ENCODE peak calls at places on chromosome 17, in ten cellular contexts. One of them, this sample, is unnamed.

GRCh38 chr17:68346448-68346847 is 55.2 kb downstream of the ARSG start:
- DNase-seq in H9: no peak
- DNase-seq in heart left ventricle: peak; percentile 34
- DNase-seq in pancreas: no peak
- DNase-seq in transverse colon: peak; percentile 62
- DNase-seq in cardiac muscle cell: no peak
- DNase-seq in endodermal cell: no peak
- DNase-seq in HAP-1: no peak
- DNase-seq in left lung: peak; percentile 69
- DNase-seq in MM.1S: no peak
- DNase-seq in this sample: peak; percentile 21

GRCh38 chr17:79413591-79413990 is 197.3 kb downstream of the RBFOX3 start:
- DNase-seq in H9: no peak
- DNase-seq in heart left ventricle: no peak
- DNase-seq in pancreas: peak; percentile 70
- DNase-seq in transverse colon: no peak
- DNase-seq in cardiac muscle cell: no peak
- DNase-seq in endodermal cell: no peak
- DNase-seq in HAP-1: no peak
- DNase-seq in left lung: no peak
- DNase-seq in MM.1S: no peak
- DNase-seq in this sample: no peak

GRCh38 chr17:2237521-2237921 is 66.1 kb downstream of the SMG6 start:
- DNase-seq in H9: no peak
- DNase-seq in heart left ventricle: peak; percentile 84
- DNase-seq in pancreas: no peak
- DNase-seq in transverse colon: no peak
- DNase-seq in cardiac muscle cell: no peak
- DNase-seq in endodermal cell: no peak
- DNase-seq in HAP-1: no peak
- DNase-seq in left lung: no peak
- DNase-seq in MM.1S: no peak
- DNase-seq in this sample: peak; percentile 55

GRCh38 chr17:10327640-10328039 is 45.2 kb downstream of the MYH13 start:
- DNase-seq in H9: peak; percentile 91
- DNase-seq in heart left ventricle: peak; percentile 74
- DNase-seq in pancreas: peak; percentile 92
- DNase-seq in transverse colon: peak; percentile 84
- DNase-seq in cardiac muscle cell: peak; percentile 90
- DNase-seq in endodermal cell: peak; percentile 98
- DNase-seq in HAP-1: peak; percentile 82
- DNase-seq in left lung: peak; percentile 61
- DNase-seq in MM.1S: peak; percentile 69
- DNase-seq in this sample: peak; percentile 72

GRCh38 chr17:50658602-50659001 is 23.9 kb downstream of the ABCC3 start:
- DNase-seq in H9: no peak
- DNase-seq in heart left ventricle: no peak
- DNase-seq in pancreas: no peak
- DNase-seq in transverse colon: no peak
- DNase-seq in cardiac muscle cell: no peak
- DNase-seq in endodermal cell: peak; percentile 55
- DNase-seq in HAP-1: no peak
- DNase-seq in left lung: no peak
- DNase-seq in MM.1S: no peak
- DNase-seq in this sample: no peak

GRCh38 chr17:45248132-45248936 is 13.6 kb downstream of the SPATA32 start:
- DNase-seq in H9: peak; percentile 91
- DNase-seq in heart left ventricle: peak; percentile 41
- DNase-seq in pancreas: no peak
- DNase-seq in transverse colon: peak; percentile 83
- DNase-seq in cardiac muscle cell: no peak
- DNase-seq in endodermal cell: peak; percentile 92
- DNase-seq in HAP-1: peak; percentile 64
- DNase-seq in left lung: peak; percentile 71
- DNase-seq in MM.1S: peak; percentile 90
- DNase-seq in this sample: no peak

GRCh38 chr17:51610834-51611233 is 350.5 kb downstream of the UTP18 start:
- DNase-seq in H9: no peak
- DNase-seq in heart left ventricle: no peak
- DNase-seq in pancreas: no peak
- DNase-seq in transverse colon: no peak
- DNase-seq in cardiac muscle cell: no peak
- DNase-seq in endodermal cell: no peak
- DNase-seq in HAP-1: no peak
- DNase-seq in left lung: no peak
- DNase-seq in MM.1S: no peak
- DNase-seq in this sample: no peak

GRCh38 chr17:73256220-73256619 is 5.5 kb downstream of the CPSF4L start:
- DNase-seq in H9: peak; percentile 53
- DNase-seq in heart left ventricle: no peak
- DNase-seq in pancreas: peak; percentile 30
- DNase-seq in transverse colon: peak; percentile 4
- DNase-seq in cardiac muscle cell: no peak
- DNase-seq in endodermal cell: peak; percentile 79
- DNase-seq in HAP-1: no peak
- DNase-seq in left lung: no peak
- DNase-seq in MM.1S: no peak
- DNase-seq in this sample: no peak

GRCh38 chr17:6323626-6324356 is 111.1 kb downstream of the AIPL1 start:
- DNase-seq in H9: peak; percentile 81
- DNase-seq in heart left ventricle: no peak
- DNase-seq in pancreas: no peak
- DNase-seq in transverse colon: no peak
- DNase-seq in cardiac muscle cell: no peak
- DNase-seq in endodermal cell: peak; percentile 79
- DNase-seq in HAP-1: peak; percentile 9
- DNase-seq in left lung: no peak
- DNase-seq in MM.1S: no peak
- DNase-seq in this sample: no peak

GRCh38 chr17:65064452-65065019 is 8.0 kb upstream of the GNA13 start:
- DNase-seq in H9: peak; percentile 43
- DNase-seq in heart left ventricle: no peak
- DNase-seq in pancreas: no peak
- DNase-seq in transverse colon: no peak
- DNase-seq in cardiac muscle cell: no peak
- DNase-seq in endodermal cell: peak; percentile 76
- DNase-seq in HAP-1: no peak
- DNase-seq in left lung: no peak
- DNase-seq in MM.1S: no peak
- DNase-seq in this sample: no peak

GRCh38 chr17:45363498-45363897 is 46.7 kb upstream of the MAP3K14 start:
- DNase-seq in H9: peak; percentile 26
- DNase-seq in heart left ventricle: no peak
- DNase-seq in pancreas: no peak
- DNase-seq in transverse colon: no peak
- DNase-seq in cardiac muscle cell: no peak
- DNase-seq in endodermal cell: peak; percentile 39
- DNase-seq in HAP-1: no peak
- DNase-seq in left lung: no peak
- DNase-seq in MM.1S: no peak
- DNase-seq in this sample: no peak

GRCh38 chr17:68290268-68290954 is 516 bp downstream of the SLC16A6 start:
- DNase-seq in H9: peak; percentile 65
- DNase-seq in heart left ventricle: no peak
- DNase-seq in pancreas: peak; percentile 66
- DNase-seq in transverse colon: peak; percentile 54
- DNase-seq in cardiac muscle cell: peak; percentile 38
- DNase-seq in endodermal cell: peak; percentile 84
- DNase-seq in HAP-1: peak; percentile 56
- DNase-seq in left lung: peak; percentile 61
- DNase-seq in MM.1S: peak; percentile 71
- DNase-seq in this sample: peak; percentile 35

GRCh38 chr17:80133626-80133970 is 13.3 kb downstream of the EIF4A3 start:
- DNase-seq in H9: peak; percentile 29
- DNase-seq in heart left ventricle: no peak
- DNase-seq in pancreas: no peak
- DNase-seq in transverse colon: no peak
- DNase-seq in cardiac muscle cell: no peak
- DNase-seq in endodermal cell: peak; percentile 50
- DNase-seq in HAP-1: no peak
- DNase-seq in left lung: no peak
- DNase-seq in MM.1S: no peak
- DNase-seq in this sample: no peak

GRCh38 chr17:49565948-49566491 is 9.7 kb upstream of the NXPH3 start:
- DNase-seq in H9: no peak
- DNase-seq in heart left ventricle: peak; percentile 87
- DNase-seq in pancreas: peak; percentile 59
- DNase-seq in transverse colon: peak; percentile 70
- DNase-seq in cardiac muscle cell: peak; percentile 58
- DNase-seq in endodermal cell: no peak
- DNase-seq in HAP-1: no peak
- DNase-seq in left lung: peak; percentile 83
- DNase-seq in MM.1S: no peak
- DNase-seq in this sample: peak; percentile 74

GRCh38 chr17:65231662-65232335 is 94.6 kb downstream of the RGS9 start:
- DNase-seq in H9: peak; percentile 89
- DNase-seq in heart left ventricle: peak; percentile 29
- DNase-seq in pancreas: no peak
- DNase-seq in transverse colon: peak; percentile 45
- DNase-seq in cardiac muscle cell: peak; percentile 85
- DNase-seq in endodermal cell: peak; percentile 93
- DNase-seq in HAP-1: peak; percentile 68
- DNase-seq in left lung: peak; percentile 56
- DNase-seq in MM.1S: peak; percentile 56
- DNase-seq in this sample: no peak

DNA sequence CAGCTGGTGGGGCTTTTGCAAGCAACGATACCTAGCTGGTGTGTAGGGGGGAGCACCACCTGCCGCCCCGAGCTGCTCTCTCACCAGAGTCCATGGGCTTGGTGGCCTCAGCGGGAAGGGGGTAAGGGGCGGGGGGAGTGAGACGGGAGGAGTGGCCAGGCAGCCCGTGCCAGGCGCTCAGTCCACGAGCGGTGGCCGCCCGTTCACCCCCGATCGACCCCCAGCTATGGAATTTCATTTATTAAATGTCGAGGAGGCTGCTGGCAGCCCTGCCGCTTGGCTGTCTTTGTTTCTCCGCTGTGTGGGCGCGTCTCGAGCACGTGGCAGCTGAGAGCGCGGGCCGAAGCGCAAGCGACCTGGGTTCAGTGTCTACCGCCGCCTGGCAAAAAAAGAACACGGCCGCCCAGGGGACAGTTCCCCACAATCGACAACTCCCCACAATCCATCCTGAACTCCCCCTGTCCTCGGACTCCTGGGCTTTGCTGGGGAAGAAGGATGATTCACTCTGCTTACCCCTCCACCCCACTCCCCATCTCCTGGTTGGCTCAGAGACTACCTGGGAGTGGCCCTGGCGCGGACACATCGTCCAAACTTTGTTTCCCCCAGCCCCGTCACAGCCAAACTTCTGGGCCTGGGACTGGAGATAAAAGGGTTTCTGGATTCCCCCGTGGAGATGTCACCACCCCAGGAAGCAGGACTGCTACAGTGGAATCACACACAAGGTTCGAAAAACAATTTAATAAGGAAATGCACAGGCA is 1.7 kb upstream of the GIT1 start:
- DNase-seq in H9: peak; percentile 78
- DNase-seq in heart left ventricle: peak; percentile 66
- DNase-seq in pancreas: peak; percentile 66
- DNase-seq in transverse colon: peak; percentile 42
- DNase-seq in cardiac muscle cell: peak; percentile 59
- DNase-seq in endodermal cell: no peak
- DNase-seq in HAP-1: peak; percentile 80
- DNase-seq in left lung: no peak
- DNase-seq in MM.1S: no peak
- DNase-seq in this sample: no peak
- H3K4me1 ChIP-seq in H9: peaks cover 5% of the 10 kb centered on the region
- H3K4me1 ChIP-seq in heart left ventricle: peaks cover 63% of the 10 kb centered on the region
- H3K4me1 ChIP-seq in pancreas: peaks cover 29% of the 10 kb centered on the region
- H3K4me1 ChIP-seq in transverse colon: peaks cover 55% of the 10 kb centered on the region
- H3K4me1 ChIP-seq in cardiac muscle cell: peaks cover 19% of the 10 kb centered on the region
- H3K4me1 ChIP-seq in endodermal cell: peaks cover 4% of the 10 kb centered on the region
- H3K4me1 ChIP-seq in HAP-1: peaks cover 38% of the 10 kb centered on the region
- H3K4me1 ChIP-seq in left lung: peaks cover 71% of the 10 kb centered on the region
- H3K4me1 ChIP-seq in MM.1S: peaks cover 36% of the 10 kb centered on the region
- H3K4me1 ChIP-seq in this sample: peaks cover 81% of the 10 kb centered on the region

GRCh38 chr17:17876959-17877547 is 40.3 kb upstream of the SREBF1 start:
- DNase-seq in H9: no peak
- DNase-seq in heart left ventricle: peak; percentile 76
- DNase-seq in pancreas: no peak
- DNase-seq in transverse colon: no peak
- DNase-seq in cardiac muscle cell: peak; percentile 23
- DNase-seq in endodermal cell: no peak
- DNase-seq in HAP-1: no peak
- DNase-seq in left lung: peak; percentile 76
- DNase-seq in MM.1S: no peak
- DNase-seq in this sample: peak; percentile 43
- H3K4me1 ChIP-seq in H9: peaks cover 4% of the 10 kb centered on the region
- H3K4me1 ChIP-seq in heart left ventricle: peaks cover 51% of the 10 kb centered on the region
- H3K4me1 ChIP-seq in pancreas: peaks cover 29% of the 10 kb centered on the region
- H3K4me1 ChIP-seq in transverse colon: peaks cover 16% of the 10 kb centered on the region
- H3K4me1 ChIP-seq in cardiac muscle cell: peaks cover 23% of the 10 kb centered on the region
- H3K4me1 ChIP-seq in endodermal cell: peaks cover 12% of the 10 kb centered on the region
- H3K4me1 ChIP-seq in HAP-1: no peaks in the 10 kb centered on the region
- H3K4me1 ChIP-seq in left lung: peaks cover 49% of the 10 kb centered on the region
- H3K4me1 ChIP-seq in MM.1S: no peaks in the 10 kb centered on the region
- H3K4me1 ChIP-seq in this sample: peaks cover 81% of the 10 kb centered on the region

DNA sequence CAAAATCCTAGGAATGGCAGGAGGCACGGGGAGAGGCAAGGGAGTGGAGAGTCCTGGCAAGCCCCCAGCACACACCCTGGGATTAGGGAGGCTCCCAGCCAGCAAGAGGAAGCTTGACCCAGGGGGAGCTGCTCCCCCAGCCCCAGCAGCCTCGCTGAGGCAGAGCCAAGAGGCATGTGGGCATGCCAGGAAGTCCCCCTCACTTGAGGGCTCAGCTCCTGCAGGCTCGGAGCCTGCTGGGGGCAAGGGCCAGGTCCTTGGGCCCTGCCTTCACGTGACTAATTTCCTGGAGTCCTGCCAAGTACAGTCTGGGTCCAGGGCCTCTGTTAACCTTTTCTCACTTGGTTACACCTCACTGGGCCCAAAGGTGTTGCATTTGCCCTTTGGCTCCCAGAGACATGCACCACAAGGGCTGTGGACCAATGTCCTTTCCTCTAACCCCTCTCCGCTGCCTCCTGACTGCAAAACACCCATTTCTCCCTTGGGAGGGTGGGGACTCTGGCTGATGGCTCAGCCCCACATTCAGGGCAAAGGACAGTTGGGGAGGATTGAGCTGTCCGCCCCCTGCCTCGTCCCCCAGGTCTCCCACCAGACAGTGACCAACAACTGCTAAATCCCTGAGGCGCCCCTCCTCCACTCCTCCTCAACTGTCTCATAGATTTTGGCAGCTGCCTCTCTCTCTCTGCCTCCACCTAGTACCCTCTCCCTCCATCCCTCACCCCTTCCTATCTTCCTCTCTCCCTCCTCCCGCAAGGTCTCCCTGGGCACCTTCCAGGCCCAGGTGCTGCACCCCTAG is 4.4 kb upstream of the SLC47A2 start:
- DNase-seq in H9: no peak
- DNase-seq in heart left ventricle: no peak
- DNase-seq in pancreas: no peak
- DNase-seq in transverse colon: peak; percentile 75
- DNase-seq in cardiac muscle cell: peak; percentile 51
- DNase-seq in endodermal cell: peak; percentile 43
- DNase-seq in HAP-1: no peak
- DNase-seq in left lung: peak; percentile 34
- DNase-seq in MM.1S: no peak
- DNase-seq in this sample: no peak
- H3K4me1 ChIP-seq in H9: no peaks in the 10 kb centered on the region
- H3K4me1 ChIP-seq in heart left ventricle: no peaks in the 10 kb centered on the region
- H3K4me1 ChIP-seq in pancreas: peaks cover 9% of the 10 kb centered on the region
- H3K4me1 ChIP-seq in transverse colon: peaks cover 33% of the 10 kb centered on the region
- H3K4me1 ChIP-seq in cardiac muscle cell: peaks cover 18% of the 10 kb centered on the region
- H3K4me1 ChIP-seq in endodermal cell: no peaks in the 10 kb centered on the region
- H3K4me1 ChIP-seq in HAP-1: no peaks in the 10 kb centered on the region
- H3K4me1 ChIP-seq in left lung: peaks cover 22% of the 10 kb centered on the region
- H3K4me1 ChIP-seq in MM.1S: peaks cover 5% of the 10 kb centered on the region
- H3K4me1 ChIP-seq in this sample: peaks cover 26% of the 10 kb centered on the region

GRCh38 chr17:17815062-17815406 is 21.8 kb downstream of the SREBF1 start:
- DNase-seq in H9: no peak
- DNase-seq in heart left ventricle: peak; percentile 84
- DNase-seq in pancreas: no peak
- DNase-seq in transverse colon: no peak
- DNase-seq in cardiac muscle cell: peak; percentile 65
- DNase-seq in endodermal cell: no peak
- DNase-seq in HAP-1: no peak
- DNase-seq in left lung: no peak
- DNase-seq in MM.1S: no peak
- DNase-seq in this sample: peak; percentile 64
- H3K4me1 ChIP-seq in H9: no peaks in the 10 kb centered on the region
- H3K4me1 ChIP-seq in heart left ventricle: peaks cover 34% of the 10 kb centered on the region
- H3K4me1 ChIP-seq in pancreas: peaks cover 9% of the 10 kb centered on the region
- H3K4me1 ChIP-seq in transverse colon: peaks cover 28% of the 10 kb centered on the region
- H3K4me1 ChIP-seq in cardiac muscle cell: peaks cover 35% of the 10 kb centered on the region
- H3K4me1 ChIP-seq in endodermal cell: peaks cover 9% of the 10 kb centered on the region
- H3K4me1 ChIP-seq in HAP-1: peaks cover 9% of the 10 kb centered on the region
- H3K4me1 ChIP-seq in left lung: peaks cover 41% of the 10 kb centered on the region
- H3K4me1 ChIP-seq in MM.1S: peaks cover 1% of the 10 kb centered on the region
- H3K4me1 ChIP-seq in this sample: peaks cover 98% of the 10 kb centered on the region

This sample was measured in left ventricle myocardium inferior.